ENCODE peak calls at places on chromosomes 16 and 17, in four cellular contexts. V, U, D and H are unnamed samples.

GRCh38 chr16:76729525-76729924 is 452.3 kb downstream of the CNTNAP4 start:
- DNase-seq in V (no peak), U (no peak), D (peak; percentile 10), H (peak; percentile 47)

GRCh38 chr17:31364012-31364411 is 27.5 kb upstream of the RAB11FIP4 start:
- DNase-seq in V (no peak), U (no peak), D (no peak), H (no peak)

GRCh38 chr17:3647251-3647650 is 10.7 kb downstream of the CTNS start:
- DNase-seq in V (no peak), U (no peak), D (no peak), H (no peak)

GRCh38 chr17:82863941-82864720 is 24.3 kb upstream of the ZNF750 start:
- DNase-seq in V (peak; percentile 91), U (no peak), D (no peak), H (peak; percentile 48)

GRCh38 chr16:9226924-9227323 is 135.5 kb downstream of the HAPSTR1 start:
- DNase-seq in V (no peak), U (no peak), D (no peak), H (no peak)

GRCh38 chr16:592518-593306 is 2.8 kb downstream of the RAB40C start:
- DNase-seq in V (no peak), U (no peak), D (no peak), H (peak; percentile 99)

GRCh38 chr16:65697516-65697915 is 575.7 kb upstream of the CDH11 start:
- DNase-seq in V (no peak), U (no peak), D (no peak), H (no peak)

GRCh38 chr17:28345420-28346198 is 10.0 kb downstream of the TNFAIP1 start:
- DNase-seq in V (peak; percentile 64), U (no peak), D (no peak), H (no peak)

GRCh38 chr16:80580109-80580832 is 39.5 kb downstream of the DYNLRB2 start:
- DNase-seq in V (peak; percentile 92), U (no peak), D (peak; percentile 9), H (no peak)

GRCh38 chr17:63140255-63140654 is 174.2 kb downstream of the TANC2 start:
- DNase-seq in V (no peak), U (no peak), D (no peak), H (no peak)

GRCh38 chr17:42744283-42744805 is 496 bp downstream of the EZH1 start:
- DNase-seq in V (peak; percentile 32), U (peak; percentile 82), D (peak; percentile 72), H (peak; percentile 66)

GRCh38 chr17:40121191-40121885 is 433 bp upstream of the MSL1 start:
- DNase-seq in V (peak; percentile 51), U (peak; percentile 78), D (peak; percentile 56), H (peak; percentile 30)

GRCh38 chr17:82435103-82435502 is 15.4 kb downstream of the CYBC1 start:
- DNase-seq in V (peak; percentile 32), U (no peak), D (no peak), H (no peak)

GRCh38 chr17:4483012-4483840 is 15.5 kb upstream of the SPNS2 start:
- DNase-seq in V (peak; percentile 26), U (no peak), D (no peak), H (peak; percentile 86)

GRCh38 chr17:4944163-4944553 is 4.1 kb downstream of the RNF167 start:
- DNase-seq in V (no peak), U (no peak), D (peak; percentile 32), H (no peak)

GRCh38 chr17:77786740-77787505 is 171.6 kb upstream of the TNRC6C start:
- DNase-seq in V (peak; percentile 8), U (no peak), D (peak; percentile 83), H (no peak)

GRCh38 chr17:2171725-2172446 is 117.0 kb downstream of the HIC1 start:
- DNase-seq in V (peak; percentile 100), U (peak; percentile 84), D (peak; percentile 13), H (peak; percentile 75)

GRCh38 chr16:21336231-21336630 is 58.1 kb upstream of the CRYM start:
- DNase-seq in V (no peak), U (no peak), D (no peak), H (peak; percentile 49)

GRCh38 chr17:14228903-14229302 is 7.8 kb downstream of the CDRT15 start:
- DNase-seq in V (no peak), U (no peak), D (no peak), H (no peak)

GRCh38 chr17:57985675-57985974 is 2.4 kb downstream of the VEZF1 start:
- DNase-seq in V (peak; percentile 41), U (no peak), D (no peak), H (peak; percentile 86)

GRCh38 chr17:16879686-16880085 is 92.2 kb downstream of the TNFRSF13B start:
- DNase-seq in V (no peak), U (no peak), D (no peak), H (no peak)

GRCh38 chr16:4609200-4610010 is 5.3 kb downstream of the UBALD1 start:
- DNase-seq in V (no peak), U (no peak), D (no peak), H (no peak)

GRCh38 chr16:53052519-53053501 is at the start of gene CHD9NB:
- DNase-seq in V (peak; percentile 92), U (no peak), D (no peak), H (peak; percentile 99)

GRCh38 chr17:35238817-35239216 is 4.1 kb upstream of the SLFN5 start:
- DNase-seq in V (peak; percentile 62), U (no peak), D (no peak), H (peak; percentile 93)

GRCh38 chr17:7383742-7384488 is 3.0 kb downstream of the TNK1 start:
- DNase-seq in V (peak; percentile 46), U (no peak), D (peak; percentile 91), H (peak; percentile 39)
- H3K4me3 ChIP-seq in V (no peak overlapping the region), U (peak overlapping the region; percentile 77), D (peak overlapping the region; percentile 74), H (no peak overlapping the region)

GRCh38 chr16:69644790-69645189 is 79.0 kb downstream of the NFAT5 start:
- DNase-seq in V (no peak), U (no peak), D (no peak), H (no peak)
- TF ChIP-seq CTCF in V (no peak), U (no peak), D (no peak), H (no peak)

GRCh38 chr16:78686601-78687000 is 587.1 kb downstream of the WWOX start:
- DNase-seq in V (no peak), U (no peak), D (no peak), H (no peak)
- H3K4me3 ChIP-seq in V (no peak overlapping the region), U (no peak overlapping the region), D (no peak overlapping the region), H (no peak overlapping the region)

GRCh38 chr16:69498926-69499325 is 66.8 kb upstream of the NFAT5 start:
- DNase-seq in V (no peak), U (no peak), D (no peak), H (no peak)

GRCh38 chr16:69496376-69496775 is 69.4 kb upstream of the NFAT5 start:
- DNase-seq in V (no peak), U (no peak), D (no peak), H (no peak)

GRCh38 chr16:69495821-69496220 is 69.9 kb upstream of the NFAT5 start:
- DNase-seq in V (no peak), U (no peak), D (no peak), H (no peak)

GRCh38 chr16:69497876-69498596 is 67.7 kb upstream of the NFAT5 start:
- DNase-seq in V (no peak), U (no peak), D (no peak), H (no peak)

GRCh38 chr16:69494993-69495392 is 70.6 kb downstream of the CYB5B start:
- DNase-seq in V (no peak), U (no peak), D (peak; percentile 86), H (peak; percentile 42)
- TF ChIP-seq CTCF in V (peak; percentile 15), U (no peak), D (peak; percentile 84), H (peak; percentile 16)

GRCh38 chr17:72110231-72110952 is 10.4 kb upstream of the SOX9 start:
- DNase-seq in V (no peak), U (no peak), D (peak; percentile 35), H (peak; percentile 29)
- H3K4me3 ChIP-seq in V (peak overlapping the region; percentile 37), U (peak overlapping the region; percentile 51), D (peak overlapping the region; percentile 27), H (peak overlapping the region; percentile 30)

DNA sequence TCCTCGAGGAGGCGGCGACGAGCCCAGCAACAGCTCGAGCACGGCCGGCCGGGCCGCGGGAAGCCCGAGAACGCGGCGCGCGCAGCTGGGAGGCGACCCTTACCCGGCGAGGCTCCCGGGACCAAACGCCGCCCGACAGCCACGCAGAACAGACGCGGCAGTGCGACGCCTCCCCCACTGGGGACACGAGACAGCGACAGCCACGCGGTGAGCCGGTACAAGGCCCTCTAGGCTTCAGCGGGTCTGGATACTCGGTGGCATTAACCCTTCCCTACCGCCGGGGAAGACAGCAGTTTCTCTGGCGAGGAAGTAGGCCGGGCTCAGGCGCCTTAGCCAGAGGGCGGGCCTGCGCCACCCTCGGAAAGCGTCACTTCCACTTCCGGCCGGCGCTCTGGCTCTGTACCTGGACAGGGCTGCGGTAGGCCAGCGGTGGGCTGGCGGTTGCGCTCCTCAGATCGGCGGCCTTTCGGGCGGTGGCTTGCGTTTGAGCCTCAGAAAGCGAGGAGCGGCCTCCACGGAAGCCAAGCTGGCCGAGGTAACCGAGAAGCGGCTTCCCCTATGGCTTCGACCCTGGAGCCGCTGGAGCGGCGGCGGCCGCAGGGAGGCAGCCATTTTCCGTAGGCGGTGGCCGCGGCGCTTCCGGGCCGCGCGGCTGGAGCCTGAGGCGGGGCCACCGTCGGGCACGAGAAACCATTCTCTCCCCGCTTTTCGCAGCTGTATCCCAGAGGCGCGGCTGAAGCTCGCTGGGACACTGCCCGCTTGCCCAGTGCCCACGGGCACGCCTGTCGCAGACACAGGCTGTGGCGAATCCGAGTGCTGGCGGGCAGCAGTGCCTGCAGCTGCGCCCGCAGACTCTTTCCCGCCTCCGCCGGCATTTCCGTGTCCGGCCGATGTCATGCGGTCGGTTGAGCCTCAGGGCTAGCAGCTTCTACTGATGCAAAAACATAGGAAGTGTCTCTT is at the start of the genes TIGD7 and ZNF75A:
- DNase-seq in V (peak; percentile 94), U (peak; percentile 91), D (peak; percentile 96), H (peak; percentile 93)
- TF ChIP-seq CTCF in V (no peak), U (no peak), D (no peak), H (no peak)

GRCh38 chr17:45172541-45173286 is 11.0 kb downstream of the HEXIM2 start:
- DNase-seq in V (peak; percentile 85), U (peak; percentile 90), D (peak; percentile 63), H (peak; percentile 89)
- H3K4me3 ChIP-seq in V (no peak overlapping the region), U (peak overlapping the region; percentile 69), D (peak overlapping the region; percentile 42), H (peak overlapping the region; percentile 62)